ENCODE peak calls at places on chromosomes 2 and 18, in four cellular contexts. One of them, this sample, is unnamed.
A peak's percentile ranks its signal among the peaks of the same experiment; 100 is the strongest.

GRCh38 chr18:22391571-22392359 is 25.9 kb downstream of the CTAGE1 start:
- DNase-seq in breast epithelium: peak; percentile 25
- DNase-seq in HepG2: no peak
- DNase-seq in endothelial cell of umbilical vein: peak; percentile 95
- DNase-seq in this sample: no peak

GRCh38 chr2:213016984-213017351 is 134.4 kb downstream of the IKZF2 start:
- DNase-seq in breast epithelium: no peak
- DNase-seq in HepG2: no peak
- DNase-seq in endothelial cell of umbilical vein: no peak
- DNase-seq in this sample: no peak

GRCh38 chr2:117879003-117879402 is 64.5 kb downstream of the DDX18 start:
- DNase-seq in breast epithelium: no peak
- DNase-seq in HepG2: no peak
- DNase-seq in endothelial cell of umbilical vein: no peak
- DNase-seq in this sample: no peak

GRCh38 chr18:21303913-21304312 is 61.9 kb downstream of the GREB1L start:
- DNase-seq in breast epithelium: no peak
- DNase-seq in HepG2: no peak
- DNase-seq in endothelial cell of umbilical vein: no peak
- DNase-seq in this sample: no peak

GRCh38 chr2:216799873-216800421 is 59.9 kb downstream of the TNP1 start:
- DNase-seq in breast epithelium: no peak
- DNase-seq in HepG2: no peak
- DNase-seq in endothelial cell of umbilical vein: no peak
- DNase-seq in this sample: no peak

GRCh38 chr2:55887906-55888625 is 35.5 kb downstream of the EFEMP1 start:
- DNase-seq in breast epithelium: no peak
- DNase-seq in HepG2: no peak
- DNase-seq in endothelial cell of umbilical vein: peak; percentile 92
- DNase-seq in this sample: no peak

GRCh38 chr2:73043978-73044832 is 27.3 kb downstream of the SFXN5 start:
- DNase-seq in breast epithelium: no peak
- DNase-seq in HepG2: peak; percentile 61
- DNase-seq in endothelial cell of umbilical vein: no peak
- DNase-seq in this sample: no peak

GRCh38 chr2:98013407-98014042 is 17.8 kb upstream of the TMEM131 start:
- DNase-seq in breast epithelium: no peak
- DNase-seq in HepG2: peak; percentile 71
- DNase-seq in endothelial cell of umbilical vein: no peak
- DNase-seq in this sample: no peak

GRCh38 chr2:88857951-88858406 is 166.5 kb downstream of the RPIA start:
- DNase-seq in breast epithelium: no peak
- DNase-seq in HepG2: no peak
- DNase-seq in endothelial cell of umbilical vein: peak; percentile 83
- DNase-seq in this sample: peak; percentile 36

GRCh38 chr18:26806224-26806623 is 59.3 kb downstream of the AQP4 start:
- DNase-seq in breast epithelium: no peak
- DNase-seq in HepG2: no peak
- DNase-seq in endothelial cell of umbilical vein: no peak
- DNase-seq in this sample: no peak

GRCh38 chr2:189487283-189488280 is 46.3 kb downstream of the WDR75 start:
- DNase-seq in breast epithelium: no peak
- DNase-seq in HepG2: no peak
- DNase-seq in endothelial cell of umbilical vein: no peak
- DNase-seq in this sample: no peak

GRCh38 chr2:158025263-158025996 is 76.2 kb upstream of the UPP2 start:
- DNase-seq in breast epithelium: no peak
- DNase-seq in HepG2: peak; percentile 11
- DNase-seq in endothelial cell of umbilical vein: no peak
- DNase-seq in this sample: no peak

GRCh38 chr2:217045725-217046475 is 186.0 kb upstream of the TNP1 start:
- DNase-seq in breast epithelium: no peak
- DNase-seq in HepG2: no peak
- DNase-seq in endothelial cell of umbilical vein: no peak
- DNase-seq in this sample: no peak

GRCh38 chr2:197904446-197904845 is 100.1 kb downstream of the PLCL1 start:
- DNase-seq in breast epithelium: no peak
- DNase-seq in HepG2: no peak
- DNase-seq in endothelial cell of umbilical vein: no peak
- DNase-seq in this sample: no peak

GRCh38 chr2:177161741-177162440 is 50.7 kb upstream of the HNRNPA3 start:
- DNase-seq in breast epithelium: no peak
- DNase-seq in HepG2: no peak
- DNase-seq in endothelial cell of umbilical vein: peak; percentile 51
- DNase-seq in this sample: no peak

GRCh38 chr18:5417342-5417741 is 121.8 kb upstream of the ZBTB14 start:
- DNase-seq in breast epithelium: no peak
- DNase-seq in HepG2: no peak
- DNase-seq in endothelial cell of umbilical vein: no peak
- DNase-seq in this sample: peak; percentile 61

GRCh38 chr2:18356676-18357075 is 203.8 kb downstream of the RDH14 start:
- DNase-seq in breast epithelium: no peak
- DNase-seq in HepG2: no peak
- DNase-seq in endothelial cell of umbilical vein: peak; percentile 73
- DNase-seq in this sample: no peak

GRCh38 chr2:239036819-239037558 is 189.1 kb downstream of the TWIST2 start:
- DNase-seq in breast epithelium: no peak
- DNase-seq in HepG2: no peak
- DNase-seq in endothelial cell of umbilical vein: no peak
- DNase-seq in this sample: no peak

GRCh38 chr18:7117390-7118355 is at the start of gene LAMA1:
- DNase-seq in breast epithelium: no peak
- DNase-seq in HepG2: no peak
- DNase-seq in endothelial cell of umbilical vein: no peak
- DNase-seq in this sample: no peak

GRCh38 chr2:10171006-10171800 is 48.7 kb downstream of the RRM2 start:
- DNase-seq in breast epithelium: no peak
- DNase-seq in HepG2: no peak
- DNase-seq in endothelial cell of umbilical vein: no peak
- DNase-seq in this sample: peak; percentile 31

GRCh38 chr2:32172870-32173269 is 7.2 kb downstream of the SLC30A6 start:
- DNase-seq in breast epithelium: no peak
- DNase-seq in HepG2: no peak
- DNase-seq in endothelial cell of umbilical vein: no peak
- DNase-seq in this sample: no peak

GRCh38 chr18:55783921-55784320 is 195.9 kb upstream of the TCF4 start:
- DNase-seq in breast epithelium: no peak
- DNase-seq in HepG2: no peak
- DNase-seq in endothelial cell of umbilical vein: no peak
- DNase-seq in this sample: no peak

GRCh38 chr18:8049147-8049546 is 482.0 kb downstream of the PTPRM start:
- DNase-seq in breast epithelium: no peak
- DNase-seq in HepG2: no peak
- DNase-seq in endothelial cell of umbilical vein: peak; percentile 40
- DNase-seq in this sample: no peak

GRCh38 chr2:150885236-150885635 is 376.4 kb downstream of the RBM43 start:
- DNase-seq in breast epithelium: no peak
- DNase-seq in HepG2: no peak
- DNase-seq in endothelial cell of umbilical vein: no peak
- DNase-seq in this sample: no peak

GRCh38 chr2:59389240-59389639 is 1148.1 kb upstream of the FANCL start:
- DNase-seq in breast epithelium: peak; percentile 41
- DNase-seq in HepG2: no peak
- DNase-seq in endothelial cell of umbilical vein: no peak
- DNase-seq in this sample: no peak

GRCh38 chr18:45481846-45482245 is 133.4 kb upstream of the SLC14A2 start:
- DNase-seq in breast epithelium: no peak
- DNase-seq in HepG2: no peak
- DNase-seq in endothelial cell of umbilical vein: no peak
- DNase-seq in this sample: no peak

GRCh38 chr2:161981016-161981415 is 93.0 kb downstream of the DPP4 start:
- DNase-seq in breast epithelium: no peak
- DNase-seq in HepG2: no peak
- DNase-seq in endothelial cell of umbilical vein: no peak
- DNase-seq in this sample: no peak

GRCh38 chr2:111227716-111228141 is 107.0 kb downstream of the BCL2L11 start:
- DNase-seq in breast epithelium: peak; percentile 47
- DNase-seq in HepG2: peak; percentile 42
- DNase-seq in endothelial cell of umbilical vein: no peak
- DNase-seq in this sample: no peak

GRCh38 chr2:136243638-136244557 is 125.9 kb upstream of the CXCR4 start:
- DNase-seq in breast epithelium: peak; percentile 25
- DNase-seq in HepG2: no peak
- DNase-seq in endothelial cell of umbilical vein: no peak
- DNase-seq in this sample: no peak

DNA sequence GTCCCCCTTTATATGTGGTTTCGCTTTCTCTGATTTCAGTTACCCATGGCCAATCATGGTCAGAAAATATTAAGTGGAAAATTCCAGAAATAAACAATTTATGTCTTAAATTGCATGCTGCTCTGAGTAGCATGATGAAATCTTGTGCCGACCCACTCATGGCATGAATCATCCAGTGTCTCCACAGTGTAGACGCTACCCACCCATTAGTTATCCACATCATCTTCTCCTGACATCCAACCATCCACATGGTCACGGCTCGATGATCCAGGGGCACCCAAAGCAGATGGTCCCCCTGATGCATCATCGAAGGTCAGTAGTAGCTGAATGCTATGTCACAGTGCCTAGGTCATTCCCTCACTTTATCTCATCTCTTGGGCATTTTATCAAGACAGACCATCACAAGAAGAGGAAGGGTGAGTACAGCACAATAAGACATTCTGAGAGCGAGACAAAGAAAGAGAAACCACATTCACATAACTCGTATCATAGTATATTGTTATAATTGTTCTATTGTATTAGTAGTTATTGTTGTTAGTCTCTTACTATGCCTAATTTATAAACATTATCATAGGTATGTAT is 44.1 kb upstream of the ACKR3 start:
- DNase-seq in breast epithelium: no peak
- DNase-seq in HepG2: no peak
- DNase-seq in endothelial cell of umbilical vein: no peak
- DNase-seq in this sample: no peak
- TF ChIP-seq POLR2AphosphoS5 in breast epithelium: no peak
- TF ChIP-seq POLR2AphosphoS5 in HepG2: no peak
- TF ChIP-seq POLR2AphosphoS5 in endothelial cell of umbilical vein: no peak
- TF ChIP-seq POLR2AphosphoS5 in this sample: no peak

DNA sequence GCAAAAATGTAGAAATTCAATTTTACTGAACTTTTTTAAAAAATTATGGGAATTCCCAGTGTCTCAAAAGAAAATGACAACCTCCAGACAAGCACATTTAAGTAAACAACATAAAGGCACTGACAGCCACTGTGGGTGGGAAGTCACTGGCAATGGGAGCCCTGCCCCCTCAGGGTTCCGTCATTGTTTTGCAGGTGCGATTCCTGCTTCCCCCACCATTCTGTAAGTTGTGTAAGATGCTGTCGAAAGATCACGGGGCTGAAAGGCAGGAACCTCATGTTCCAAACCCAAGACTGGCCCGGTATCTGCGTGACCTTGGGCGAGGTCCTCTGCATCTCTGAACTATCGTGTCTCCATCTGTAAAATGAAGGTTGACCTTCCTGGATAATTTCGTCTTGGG is 15.8 kb upstream of the ASPRV1 start:
- DNase-seq in breast epithelium: no peak
- DNase-seq in HepG2: no peak
- DNase-seq in endothelial cell of umbilical vein: no peak
- DNase-seq in this sample: no peak
- TF ChIP-seq POLR2AphosphoS5 in breast epithelium: no peak
- TF ChIP-seq POLR2AphosphoS5 in HepG2: no peak
- TF ChIP-seq POLR2AphosphoS5 in endothelial cell of umbilical vein: no peak
- TF ChIP-seq POLR2AphosphoS5 in this sample: peak; percentile 65

DNA sequence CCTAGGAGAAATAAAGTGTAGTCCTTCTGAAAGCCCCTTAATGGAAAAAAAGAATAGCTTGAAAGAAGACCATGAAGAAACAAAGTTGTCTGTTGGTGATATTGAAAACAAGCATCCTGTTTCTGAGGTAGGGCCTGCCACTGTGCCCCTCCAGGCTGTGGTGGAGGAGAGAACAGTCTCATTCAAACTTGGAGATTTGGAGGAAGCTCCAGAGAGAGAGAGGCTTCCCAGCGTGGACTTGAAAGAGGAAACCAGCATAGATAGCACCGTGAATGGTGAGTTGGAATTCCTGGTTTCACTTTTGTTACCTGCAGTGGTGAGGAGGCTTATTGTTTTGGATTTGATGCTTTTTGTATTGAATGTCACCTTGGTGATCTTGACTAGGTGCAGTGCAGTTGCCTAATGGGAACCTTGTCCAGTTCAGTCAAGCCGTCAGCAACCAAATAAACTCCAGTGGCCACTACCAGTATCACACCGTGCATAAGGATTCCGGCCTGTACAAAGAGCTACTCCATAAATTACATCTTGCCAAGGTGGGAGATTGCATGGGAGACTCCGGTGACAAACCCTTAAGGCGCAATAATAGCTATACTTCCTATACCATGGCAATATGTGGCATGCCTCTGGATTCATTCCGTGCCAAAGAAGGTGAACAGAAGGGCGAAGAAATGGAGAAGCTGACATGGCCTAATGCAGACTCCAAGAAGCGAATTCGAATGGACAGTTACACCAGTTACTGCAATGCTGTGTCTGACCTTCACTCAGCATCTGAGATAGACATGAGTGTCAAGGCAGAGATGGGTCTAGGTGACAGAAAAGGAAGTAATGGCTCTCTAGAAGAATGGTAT is 13.3 kb downstream of the SLC20A1 start:
- DNase-seq in breast epithelium: no peak
- DNase-seq in HepG2: no peak
- DNase-seq in endothelial cell of umbilical vein: no peak
- DNase-seq in this sample: no peak
- TF ChIP-seq POLR2AphosphoS5 in breast epithelium: no peak
- TF ChIP-seq POLR2AphosphoS5 in HepG2: no peak
- TF ChIP-seq POLR2AphosphoS5 in endothelial cell of umbilical vein: no peak
- TF ChIP-seq POLR2AphosphoS5 in this sample: no peak

GRCh38 chr2:20444113-20444992 is 2.5 kb upstream of the RHOB start:
- DNase-seq in breast epithelium: no peak
- DNase-seq in HepG2: no peak
- DNase-seq in endothelial cell of umbilical vein: peak; percentile 92
- DNase-seq in this sample: peak; percentile 19
- TF ChIP-seq POLR2AphosphoS5 in breast epithelium: peak; percentile 45
- TF ChIP-seq POLR2AphosphoS5 in HepG2: no peak
- TF ChIP-seq POLR2AphosphoS5 in endothelial cell of umbilical vein: no peak
- TF ChIP-seq POLR2AphosphoS5 in this sample: no peak

GRCh38 chr2:219661955-219662395 is 34.5 kb downstream of the SLC4A3 start:
- DNase-seq in breast epithelium: no peak
- DNase-seq in HepG2: no peak
- DNase-seq in endothelial cell of umbilical vein: no peak
- DNase-seq in this sample: no peak

GRCh38 chr2:219661197-219661954 is 33.9 kb downstream of the SLC4A3 start:
- DNase-seq in breast epithelium: no peak
- DNase-seq in HepG2: peak; percentile 24
- DNase-seq in endothelial cell of umbilical vein: no peak
- DNase-seq in this sample: no peak

GRCh38 chr2:219664041-219664440 is 36.6 kb downstream of the SLC4A3 start:
- DNase-seq in breast epithelium: no peak
- DNase-seq in HepG2: no peak
- DNase-seq in endothelial cell of umbilical vein: no peak
- DNase-seq in this sample: no peak

GRCh38 chr2:219663116-219663762 is 35.8 kb downstream of the SLC4A3 start:
- DNase-seq in breast epithelium: no peak
- DNase-seq in HepG2: no peak
- DNase-seq in endothelial cell of umbilical vein: no peak
- DNase-seq in this sample: no peak

GRCh38 chr2:219662566-219662965 is 35.1 kb downstream of the SLC4A3 start:
- DNase-seq in breast epithelium: no peak
- DNase-seq in HepG2: no peak
- DNase-seq in endothelial cell of umbilical vein: no peak
- DNase-seq in this sample: no peak
- TF ChIP-seq POLR2AphosphoS5 in breast epithelium: no peak
- TF ChIP-seq POLR2AphosphoS5 in HepG2: no peak
- TF ChIP-seq POLR2AphosphoS5 in endothelial cell of umbilical vein: no peak
- TF ChIP-seq POLR2AphosphoS5 in this sample: no peak

GRCh38 chr2:43224131-43224570 is 2.3 kb downstream of the ZFP36L2 start:
- DNase-seq in breast epithelium: peak; percentile 51
- DNase-seq in HepG2: peak; percentile 71
- DNase-seq in endothelial cell of umbilical vein: peak; percentile 72
- DNase-seq in this sample: no peak
- TF ChIP-seq POLR2AphosphoS5 in breast epithelium: peak; percentile 75
- TF ChIP-seq POLR2AphosphoS5 in HepG2: peak; percentile 49
- TF ChIP-seq POLR2AphosphoS5 in endothelial cell of umbilical vein: no peak
- TF ChIP-seq POLR2AphosphoS5 in this sample: peak; percentile 56